ENCODE peak calls at places on chromosomes 13 and 19, in seven cellular contexts. One of them, this sample, is unnamed.

GRCh38 chr19:58568731-58569130 is 4.4 kb downstream of the MZF1 start:
- DNase-seq in tibial nerve: peak; percentile 6
- DNase-seq in HepG2: no peak
- DNase-seq in uterus: peak; percentile 11
- DNase-seq in right cardiac atrium: peak; percentile 11
- DNase-seq in fibroblast of lung: no peak
- DNase-seq in foreskin fibroblast: no peak
- DNase-seq in this sample: no peak

GRCh38 chr13:25977671-25978070 is 74.1 kb downstream of the SHISA2 start:
- DNase-seq in tibial nerve: no peak
- DNase-seq in HepG2: no peak
- DNase-seq in uterus: no peak
- DNase-seq in right cardiac atrium: no peak
- DNase-seq in fibroblast of lung: no peak
- DNase-seq in foreskin fibroblast: no peak
- DNase-seq in this sample: no peak

GRCh38 chr13:66222926-66223325 is 1007.2 kb downstream of the PCDH9 start:
- DNase-seq in tibial nerve: no peak
- DNase-seq in HepG2: no peak
- DNase-seq in uterus: no peak
- DNase-seq in right cardiac atrium: no peak
- DNase-seq in fibroblast of lung: no peak
- DNase-seq in foreskin fibroblast: no peak
- DNase-seq in this sample: no peak

GRCh38 chr19:17772172-17772571 is 20.9 kb downstream of the FCHO1 start:
- DNase-seq in tibial nerve: no peak
- DNase-seq in HepG2: no peak
- DNase-seq in uterus: no peak
- DNase-seq in right cardiac atrium: no peak
- DNase-seq in fibroblast of lung: peak; percentile 27
- DNase-seq in foreskin fibroblast: no peak
- DNase-seq in this sample: no peak

GRCh38 chr13:55577082-55577846 is 1563.5 kb upstream of the PRR20A start:
- DNase-seq in tibial nerve: no peak
- DNase-seq in HepG2: no peak
- DNase-seq in uterus: no peak
- DNase-seq in right cardiac atrium: no peak
- DNase-seq in fibroblast of lung: no peak
- DNase-seq in foreskin fibroblast: no peak
- DNase-seq in this sample: no peak

GRCh38 chr19:45558399-45558878 is 26.2 kb downstream of the OPA3 start:
- DNase-seq in tibial nerve: no peak
- DNase-seq in HepG2: peak; percentile 73
- DNase-seq in uterus: no peak
- DNase-seq in right cardiac atrium: no peak
- DNase-seq in fibroblast of lung: peak; percentile 30
- DNase-seq in foreskin fibroblast: peak; percentile 65
- DNase-seq in this sample: peak; percentile 82

GRCh38 chr13:21686761-21687391 is 16.0 kb downstream of the FGF9 start:
- DNase-seq in tibial nerve: no peak
- DNase-seq in HepG2: no peak
- DNase-seq in uterus: no peak
- DNase-seq in right cardiac atrium: no peak
- DNase-seq in fibroblast of lung: no peak
- DNase-seq in foreskin fibroblast: no peak
- DNase-seq in this sample: no peak

GRCh38 chr19:48170817-48171347 is 402 bp downstream of the ZSWIM9 start:
- DNase-seq in tibial nerve: no peak
- DNase-seq in HepG2: no peak
- DNase-seq in uterus: no peak
- DNase-seq in right cardiac atrium: no peak
- DNase-seq in fibroblast of lung: no peak
- DNase-seq in foreskin fibroblast: peak; percentile 24
- DNase-seq in this sample: no peak

GRCh38 chr19:45119582-45119981 is 26.6 kb downstream of the PPP1R37 start:
- DNase-seq in tibial nerve: no peak
- DNase-seq in HepG2: no peak
- DNase-seq in uterus: no peak
- DNase-seq in right cardiac atrium: no peak
- DNase-seq in fibroblast of lung: no peak
- DNase-seq in foreskin fibroblast: no peak
- DNase-seq in this sample: no peak

GRCh38 chr13:40190656-40191100 is 475.8 kb downstream of the FOXO1 start:
- DNase-seq in tibial nerve: no peak
- DNase-seq in HepG2: peak; percentile 6
- DNase-seq in uterus: peak; percentile 51
- DNase-seq in right cardiac atrium: peak; percentile 54
- DNase-seq in fibroblast of lung: peak; percentile 89
- DNase-seq in foreskin fibroblast: peak; percentile 90
- DNase-seq in this sample: peak; percentile 95

GRCh38 chr13:79742923-79743322 is 262.0 kb downstream of the NDFIP2 start:
- DNase-seq in tibial nerve: no peak
- DNase-seq in HepG2: no peak
- DNase-seq in uterus: no peak
- DNase-seq in right cardiac atrium: no peak
- DNase-seq in fibroblast of lung: no peak
- DNase-seq in foreskin fibroblast: no peak
- DNase-seq in this sample: no peak

GRCh38 chr13:27921421-27921960 is 1.7 kb downstream of the PDX1 start:
- DNase-seq in tibial nerve: no peak
- DNase-seq in HepG2: no peak
- DNase-seq in uterus: no peak
- DNase-seq in right cardiac atrium: no peak
- DNase-seq in fibroblast of lung: no peak
- DNase-seq in foreskin fibroblast: no peak
- DNase-seq in this sample: no peak

GRCh38 chr13:110012102-110012739 is 225.8 kb upstream of the IRS2 start:
- DNase-seq in tibial nerve: no peak
- DNase-seq in HepG2: peak; percentile 3
- DNase-seq in uterus: no peak
- DNase-seq in right cardiac atrium: no peak
- DNase-seq in fibroblast of lung: peak; percentile 100
- DNase-seq in foreskin fibroblast: peak; percentile 91
- DNase-seq in this sample: peak; percentile 85

GRCh38 chr13:51560336-51560735 is 23.9 kb upstream of the WDFY2 start:
- DNase-seq in tibial nerve: no peak
- DNase-seq in HepG2: no peak
- DNase-seq in uterus: no peak
- DNase-seq in right cardiac atrium: no peak
- DNase-seq in fibroblast of lung: no peak
- DNase-seq in foreskin fibroblast: no peak
- DNase-seq in this sample: no peak

GRCh38 chr19:52336976-52337375 is 933 bp downstream of the ZNF610 start:
- DNase-seq in tibial nerve: no peak
- DNase-seq in HepG2: no peak
- DNase-seq in uterus: no peak
- DNase-seq in right cardiac atrium: no peak
- DNase-seq in fibroblast of lung: peak; percentile 17
- DNase-seq in foreskin fibroblast: peak; percentile 27
- DNase-seq in this sample: no peak

GRCh38 chr13:109668433-109669233 is 117.8 kb downstream of the IRS2 start:
- DNase-seq in tibial nerve: no peak
- DNase-seq in HepG2: no peak
- DNase-seq in uterus: no peak
- DNase-seq in right cardiac atrium: no peak
- DNase-seq in fibroblast of lung: no peak
- DNase-seq in foreskin fibroblast: no peak
- DNase-seq in this sample: no peak

GRCh38 chr13:68574053-68574452 is 1343.9 kb upstream of the PCDH9 start:
- DNase-seq in tibial nerve: no peak
- DNase-seq in HepG2: peak; percentile 2
- DNase-seq in uterus: no peak
- DNase-seq in right cardiac atrium: no peak
- DNase-seq in fibroblast of lung: no peak
- DNase-seq in foreskin fibroblast: no peak
- DNase-seq in this sample: no peak

GRCh38 chr19:49425922-49426592 is 869 bp downstream of the GFY start:
- DNase-seq in tibial nerve: no peak
- DNase-seq in HepG2: no peak
- DNase-seq in uterus: no peak
- DNase-seq in right cardiac atrium: no peak
- DNase-seq in fibroblast of lung: no peak
- DNase-seq in foreskin fibroblast: no peak
- DNase-seq in this sample: no peak

GRCh38 chr19:33063356-33064116 is 1.2 kb downstream of the RHPN2 start:
- DNase-seq in tibial nerve: no peak
- DNase-seq in HepG2: no peak
- DNase-seq in uterus: peak; percentile 20
- DNase-seq in right cardiac atrium: peak; percentile 26
- DNase-seq in fibroblast of lung: peak; percentile 32
- DNase-seq in foreskin fibroblast: peak; percentile 33
- DNase-seq in this sample: no peak

GRCh38 chr13:110108348-110109139 is 198.4 kb downstream of the COL4A1 start:
- DNase-seq in tibial nerve: peak; percentile 59
- DNase-seq in HepG2: peak; percentile 51
- DNase-seq in uterus: peak; percentile 78
- DNase-seq in right cardiac atrium: peak; percentile 86
- DNase-seq in fibroblast of lung: peak; percentile 86
- DNase-seq in foreskin fibroblast: peak; percentile 95
- DNase-seq in this sample: peak; percentile 91

GRCh38 chr13:110310541-110311491 is 3.7 kb downstream of the COL4A2 start:
- DNase-seq in tibial nerve: no peak
- DNase-seq in HepG2: no peak
- DNase-seq in uterus: peak; percentile 11
- DNase-seq in right cardiac atrium: no peak
- DNase-seq in fibroblast of lung: no peak
- DNase-seq in foreskin fibroblast: no peak
- DNase-seq in this sample: no peak

GRCh38 chr13:20462533-20462915 is 63.1 kb downstream of the CRYL1 start:
- DNase-seq in tibial nerve: no peak
- DNase-seq in HepG2: no peak
- DNase-seq in uterus: no peak
- DNase-seq in right cardiac atrium: no peak
- DNase-seq in fibroblast of lung: no peak
- DNase-seq in foreskin fibroblast: no peak
- DNase-seq in this sample: no peak

GRCh38 chr19:418761-419632 is 10.1 kb upstream of the C2CD4C start:
- DNase-seq in tibial nerve: no peak
- DNase-seq in HepG2: no peak
- DNase-seq in uterus: no peak
- DNase-seq in right cardiac atrium: peak; percentile 38
- DNase-seq in fibroblast of lung: no peak
- DNase-seq in foreskin fibroblast: no peak
- DNase-seq in this sample: no peak

GRCh38 chr13:80145291-80145690 is 195.6 kb downstream of the SPRY2 start:
- DNase-seq in tibial nerve: no peak
- DNase-seq in HepG2: no peak
- DNase-seq in uterus: no peak
- DNase-seq in right cardiac atrium: no peak
- DNase-seq in fibroblast of lung: no peak
- DNase-seq in foreskin fibroblast: no peak
- DNase-seq in this sample: no peak

GRCh38 chr13:111387026-111387871 is 66.8 kb downstream of the TEX29 start:
- DNase-seq in tibial nerve: no peak
- DNase-seq in HepG2: no peak
- DNase-seq in uterus: no peak
- DNase-seq in right cardiac atrium: no peak
- DNase-seq in fibroblast of lung: no peak
- DNase-seq in foreskin fibroblast: no peak
- DNase-seq in this sample: no peak

DNA sequence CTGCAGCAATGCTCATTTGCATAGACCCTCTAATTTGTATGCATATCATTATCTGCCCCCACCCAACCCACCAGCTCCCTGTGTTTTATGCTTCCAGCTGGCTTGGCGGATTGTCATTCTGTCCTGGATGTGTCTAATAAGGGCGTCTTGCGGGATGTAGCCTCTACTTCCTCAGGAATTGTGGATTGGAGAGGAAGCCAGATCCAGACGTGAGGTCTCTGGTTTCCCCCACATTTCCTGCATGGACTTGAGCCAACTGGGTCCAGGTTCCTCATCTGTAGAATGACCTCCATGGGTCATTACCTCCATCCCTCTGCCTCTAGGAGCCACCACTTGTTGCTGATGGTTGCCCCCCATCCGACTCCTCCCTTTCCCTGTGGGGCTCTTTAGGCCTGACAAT is 7.3 kb downstream of the TNFSF14 start:
- DNase-seq in tibial nerve: no peak
- DNase-seq in HepG2: no peak
- DNase-seq in uterus: no peak
- DNase-seq in right cardiac atrium: no peak
- DNase-seq in fibroblast of lung: no peak
- DNase-seq in foreskin fibroblast: no peak
- DNase-seq in this sample: no peak
- H3K4me3 ChIP-seq in tibial nerve: no peak overlapping the region
- H3K4me3 ChIP-seq in HepG2: no peak overlapping the region
- H3K4me3 ChIP-seq in uterus: no peak overlapping the region
- H3K4me3 ChIP-seq in right cardiac atrium: no peak overlapping the region
- H3K4me3 ChIP-seq in fibroblast of lung: no peak overlapping the region
- H3K4me3 ChIP-seq in foreskin fibroblast: no peak overlapping the region
- H3K4me3 ChIP-seq in this sample: no peak overlapping the region

DNA sequence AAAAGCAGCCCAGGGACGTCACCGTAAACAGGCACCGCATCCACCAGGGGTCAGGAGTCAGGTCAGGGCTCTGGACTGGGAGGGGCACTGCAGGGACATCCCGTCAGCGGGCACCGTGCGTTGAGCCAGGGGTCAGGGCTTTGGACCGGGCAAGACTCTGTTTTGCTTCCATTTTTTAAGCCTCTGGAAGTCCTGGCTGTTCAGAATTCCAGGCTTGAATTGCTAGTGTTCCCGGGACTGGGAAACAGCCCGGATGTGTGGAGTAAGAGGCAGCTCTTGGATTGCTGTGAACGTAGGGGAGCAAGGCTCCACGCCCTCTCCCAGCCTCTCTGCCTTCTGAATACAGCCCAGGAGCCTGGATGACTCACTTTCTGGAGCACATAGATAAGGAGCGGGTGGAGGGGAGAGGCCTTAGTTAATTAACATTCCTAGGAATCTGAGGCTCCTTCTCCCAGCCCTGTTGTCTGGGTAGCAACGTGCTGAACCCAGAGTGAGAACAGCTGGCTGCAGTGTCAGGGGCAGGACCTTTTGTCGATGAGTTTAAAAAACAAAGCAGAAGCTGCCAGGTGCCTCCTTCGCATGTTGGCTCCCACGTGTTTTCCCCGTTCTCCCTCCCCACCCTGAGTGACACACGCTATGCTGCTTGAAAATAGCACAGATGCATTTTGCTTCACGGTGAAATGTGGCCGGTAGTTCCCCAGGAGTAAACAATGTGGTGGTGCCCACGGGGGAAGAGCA is 21.9 kb downstream of the ATP11A start:
- DNase-seq in tibial nerve: peak; percentile 80
- DNase-seq in HepG2: peak; percentile 76
- DNase-seq in uterus: peak; percentile 93
- DNase-seq in right cardiac atrium: peak; percentile 89
- DNase-seq in fibroblast of lung: peak; percentile 98
- DNase-seq in foreskin fibroblast: peak; percentile 97
- DNase-seq in this sample: peak; percentile 97
- H3K4me3 ChIP-seq in tibial nerve: no peak overlapping the region
- H3K4me3 ChIP-seq in HepG2: peak overlapping the region; percentile 49
- H3K4me3 ChIP-seq in uterus: peak overlapping the region; percentile 14
- H3K4me3 ChIP-seq in right cardiac atrium: no peak overlapping the region
- H3K4me3 ChIP-seq in fibroblast of lung: peak overlapping the region; percentile 40
- H3K4me3 ChIP-seq in foreskin fibroblast: peak overlapping the region; percentile 33
- H3K4me3 ChIP-seq in this sample: peak overlapping the region; percentile 19

GRCh38 chr19:34176581-34176980 is 4.3 kb downstream of the LSM14A start:
- DNase-seq in tibial nerve: no peak
- DNase-seq in HepG2: no peak
- DNase-seq in uterus: no peak
- DNase-seq in right cardiac atrium: no peak
- DNase-seq in fibroblast of lung: no peak
- DNase-seq in foreskin fibroblast: no peak
- DNase-seq in this sample: no peak
- H3K4me3 ChIP-seq in tibial nerve: no peak overlapping the region
- H3K4me3 ChIP-seq in HepG2: peak overlapping the region; percentile 15
- H3K4me3 ChIP-seq in uterus: no peak overlapping the region
- H3K4me3 ChIP-seq in right cardiac atrium: no peak overlapping the region
- H3K4me3 ChIP-seq in fibroblast of lung: peak overlapping the region; percentile 37
- H3K4me3 ChIP-seq in foreskin fibroblast: no peak overlapping the region
- H3K4me3 ChIP-seq in this sample: peak overlapping the region; percentile 6

GRCh38 chr19:6587093-6587820 is 3.7 kb downstream of the CD70 start:
- DNase-seq in tibial nerve: no peak
- DNase-seq in HepG2: no peak
- DNase-seq in uterus: no peak
- DNase-seq in right cardiac atrium: no peak
- DNase-seq in fibroblast of lung: no peak
- DNase-seq in foreskin fibroblast: peak; percentile 12
- DNase-seq in this sample: no peak
- H3K4me3 ChIP-seq in tibial nerve: no peak overlapping the region
- H3K4me3 ChIP-seq in HepG2: no peak overlapping the region
- H3K4me3 ChIP-seq in uterus: no peak overlapping the region
- H3K4me3 ChIP-seq in right cardiac atrium: no peak overlapping the region
- H3K4me3 ChIP-seq in fibroblast of lung: no peak overlapping the region
- H3K4me3 ChIP-seq in foreskin fibroblast: peak overlapping the region; percentile 15
- H3K4me3 ChIP-seq in this sample: peak overlapping the region; percentile 10